ENCODE peak calls at places on chromosomes 5 and 9, in ten cellular contexts. One of them, this sample, is unnamed.
A peak's percentile ranks its signal among the peaks of the same experiment; 100 is the strongest.

GRCh38 chr5:6712582-6713273 is 504 bp upstream of the TENT4A start:
- DNase-seq in IMR-90: peak; percentile 94
- DNase-seq in breast epithelium: peak; percentile 96
- DNase-seq in progenitor cell of endocrine pancreas: peak; percentile 96
- DNase-seq in ovary: peak; percentile 97
- DNase-seq in cardiac fibroblast: peak; percentile 97
- DNase-seq in spleen: peak; percentile 99
- DNase-seq in CD4-positive, alpha-beta T cell: peak; percentile 94
- DNase-seq in foreskin fibroblast: peak; percentile 99
- DNase-seq in A549: peak; percentile 98
- DNase-seq in this sample: peak; percentile 97

GRCh38 chr9:76433851-76434250 is 25.1 kb upstream of the GCNT1 start:
- DNase-seq in IMR-90: peak; percentile 83
- DNase-seq in breast epithelium: no peak
- DNase-seq in progenitor cell of endocrine pancreas: no peak
- DNase-seq in ovary: no peak
- DNase-seq in cardiac fibroblast: peak; percentile 68
- DNase-seq in spleen: no peak
- DNase-seq in CD4-positive, alpha-beta T cell: no peak
- DNase-seq in foreskin fibroblast: peak; percentile 80
- DNase-seq in A549: no peak
- DNase-seq in this sample: no peak

GRCh38 chr5:112546946-112547647 is 128.0 kb upstream of the EPB41L4A start:
- DNase-seq in IMR-90: no peak
- DNase-seq in breast epithelium: no peak
- DNase-seq in progenitor cell of endocrine pancreas: no peak
- DNase-seq in ovary: no peak
- DNase-seq in cardiac fibroblast: no peak
- DNase-seq in spleen: no peak
- DNase-seq in CD4-positive, alpha-beta T cell: no peak
- DNase-seq in foreskin fibroblast: no peak
- DNase-seq in A549: no peak
- DNase-seq in this sample: no peak

GRCh38 chr5:2685651-2686050 is 65.8 kb downstream of the IRX2 start:
- DNase-seq in IMR-90: peak; percentile 0
- DNase-seq in breast epithelium: no peak
- DNase-seq in progenitor cell of endocrine pancreas: no peak
- DNase-seq in ovary: no peak
- DNase-seq in cardiac fibroblast: peak; percentile 1
- DNase-seq in spleen: no peak
- DNase-seq in CD4-positive, alpha-beta T cell: no peak
- DNase-seq in foreskin fibroblast: no peak
- DNase-seq in A549: no peak
- DNase-seq in this sample: no peak

GRCh38 chr5:72355706-72356299 is 35.6 kb downstream of the PTCD2 start:
- DNase-seq in IMR-90: peak; percentile 22
- DNase-seq in breast epithelium: no peak
- DNase-seq in progenitor cell of endocrine pancreas: no peak
- DNase-seq in ovary: no peak
- DNase-seq in cardiac fibroblast: peak; percentile 58
- DNase-seq in spleen: no peak
- DNase-seq in CD4-positive, alpha-beta T cell: no peak
- DNase-seq in foreskin fibroblast: peak; percentile 63
- DNase-seq in A549: peak; percentile 50
- DNase-seq in this sample: no peak

GRCh38 chr9:76927540-76928240 is 21.8 kb upstream of the PRUNE2 start:
- DNase-seq in IMR-90: peak; percentile 31
- DNase-seq in breast epithelium: no peak
- DNase-seq in progenitor cell of endocrine pancreas: no peak
- DNase-seq in ovary: no peak
- DNase-seq in cardiac fibroblast: peak; percentile 71
- DNase-seq in spleen: no peak
- DNase-seq in CD4-positive, alpha-beta T cell: no peak
- DNase-seq in foreskin fibroblast: peak; percentile 58
- DNase-seq in A549: no peak
- DNase-seq in this sample: no peak

GRCh38 chr5:103487253-103487652 is 75.3 kb downstream of the NUDT12 start:
- DNase-seq in IMR-90: peak; percentile 12
- DNase-seq in breast epithelium: no peak
- DNase-seq in progenitor cell of endocrine pancreas: no peak
- DNase-seq in ovary: no peak
- DNase-seq in cardiac fibroblast: no peak
- DNase-seq in spleen: no peak
- DNase-seq in CD4-positive, alpha-beta T cell: no peak
- DNase-seq in foreskin fibroblast: no peak
- DNase-seq in A549: no peak
- DNase-seq in this sample: no peak

GRCh38 chr5:149656576-149657182 is 73.4 kb upstream of the PPARGC1B start:
- DNase-seq in IMR-90: no peak
- DNase-seq in breast epithelium: no peak
- DNase-seq in progenitor cell of endocrine pancreas: peak; percentile 22
- DNase-seq in ovary: no peak
- DNase-seq in cardiac fibroblast: peak; percentile 41
- DNase-seq in spleen: no peak
- DNase-seq in CD4-positive, alpha-beta T cell: no peak
- DNase-seq in foreskin fibroblast: no peak
- DNase-seq in A549: peak; percentile 43
- DNase-seq in this sample: no peak

GRCh38 chr5:171907731-171908343 is 98.6 kb downstream of the FBXW11 start:
- DNase-seq in IMR-90: peak; percentile 72
- DNase-seq in breast epithelium: no peak
- DNase-seq in progenitor cell of endocrine pancreas: peak; percentile 36
- DNase-seq in ovary: peak; percentile 40
- DNase-seq in cardiac fibroblast: peak; percentile 82
- DNase-seq in spleen: no peak
- DNase-seq in CD4-positive, alpha-beta T cell: peak; percentile 11
- DNase-seq in foreskin fibroblast: peak; percentile 85
- DNase-seq in A549: peak; percentile 64
- DNase-seq in this sample: no peak

GRCh38 chr5:102910240-102911226 is 155.4 kb downstream of the PAM start:
- DNase-seq in IMR-90: peak; percentile 70
- DNase-seq in breast epithelium: no peak
- DNase-seq in progenitor cell of endocrine pancreas: no peak
- DNase-seq in ovary: no peak
- DNase-seq in cardiac fibroblast: peak; percentile 67
- DNase-seq in spleen: no peak
- DNase-seq in CD4-positive, alpha-beta T cell: no peak
- DNase-seq in foreskin fibroblast: peak; percentile 68
- DNase-seq in A549: peak; percentile 15
- DNase-seq in this sample: no peak

GRCh38 chr9:91253488-91253887 is 108.2 kb downstream of the AUH start:
- DNase-seq in IMR-90: peak; percentile 31
- DNase-seq in breast epithelium: no peak
- DNase-seq in progenitor cell of endocrine pancreas: no peak
- DNase-seq in ovary: no peak
- DNase-seq in cardiac fibroblast: no peak
- DNase-seq in spleen: no peak
- DNase-seq in CD4-positive, alpha-beta T cell: no peak
- DNase-seq in foreskin fibroblast: no peak
- DNase-seq in A549: peak; percentile 17
- DNase-seq in this sample: no peak

GRCh38 chr9:75930766-75931311 is 40.4 kb downstream of the PCSK5 start:
- DNase-seq in IMR-90: no peak
- DNase-seq in breast epithelium: no peak
- DNase-seq in progenitor cell of endocrine pancreas: no peak
- DNase-seq in ovary: no peak
- DNase-seq in cardiac fibroblast: no peak
- DNase-seq in spleen: no peak
- DNase-seq in CD4-positive, alpha-beta T cell: no peak
- DNase-seq in foreskin fibroblast: peak; percentile 7
- DNase-seq in A549: no peak
- DNase-seq in this sample: no peak

GRCh38 chr5:1281038-1281882 is 13.6 kb downstream of the TERT start:
- DNase-seq in IMR-90: no peak
- DNase-seq in breast epithelium: no peak
- DNase-seq in progenitor cell of endocrine pancreas: no peak
- DNase-seq in ovary: no peak
- DNase-seq in cardiac fibroblast: no peak
- DNase-seq in spleen: peak; percentile 42
- DNase-seq in CD4-positive, alpha-beta T cell: no peak
- DNase-seq in foreskin fibroblast: no peak
- DNase-seq in A549: no peak
- DNase-seq in this sample: no peak

DNA sequence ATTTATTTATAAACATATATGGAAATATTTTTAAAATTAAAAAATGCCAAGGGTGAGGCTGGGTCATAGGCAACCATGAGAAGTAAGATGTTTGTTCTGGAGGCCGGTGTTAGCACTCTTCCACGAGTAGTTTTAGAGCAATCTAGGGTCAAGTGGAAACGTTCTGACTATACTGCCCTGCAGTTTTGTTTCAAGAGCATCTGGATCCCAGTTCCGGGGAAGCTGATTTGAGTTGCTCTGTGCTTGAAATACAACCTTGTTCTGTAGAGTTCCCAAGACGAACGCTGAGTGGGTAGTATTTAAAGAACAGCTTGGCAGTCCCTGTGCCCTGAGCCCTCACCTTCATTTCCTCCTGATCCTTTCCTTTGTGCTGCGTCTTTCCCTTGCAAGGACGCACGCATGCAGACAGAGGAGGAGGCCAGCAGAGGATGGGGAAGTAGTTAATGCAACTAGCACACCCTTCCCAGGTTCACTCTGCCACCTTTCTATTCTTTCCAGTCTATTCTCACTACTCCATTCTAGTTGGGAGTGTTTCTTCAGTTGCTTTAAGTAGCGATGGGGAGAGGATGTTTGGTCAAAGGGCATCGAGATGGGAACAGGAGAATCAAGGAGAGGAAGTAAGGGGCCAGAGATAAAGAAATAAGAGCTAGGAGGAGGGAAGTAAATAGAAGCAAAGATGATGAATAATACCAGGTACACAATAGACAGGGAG is 68.3 kb upstream of the ZSWIM6 start:
- DNase-seq in IMR-90: no peak
- DNase-seq in breast epithelium: no peak
- DNase-seq in progenitor cell of endocrine pancreas: no peak
- DNase-seq in ovary: no peak
- DNase-seq in cardiac fibroblast: no peak
- DNase-seq in spleen: no peak
- DNase-seq in CD4-positive, alpha-beta T cell: no peak
- DNase-seq in foreskin fibroblast: no peak
- DNase-seq in A549: no peak
- DNase-seq in this sample: no peak
- TF ChIP-seq CTCF in IMR-90: no peak
- TF ChIP-seq CTCF in breast epithelium: no peak
- TF ChIP-seq CTCF in progenitor cell of endocrine pancreas: no peak
- TF ChIP-seq CTCF in ovary: no peak
- TF ChIP-seq CTCF in cardiac fibroblast: no peak
- TF ChIP-seq CTCF in spleen: no peak
- TF ChIP-seq CTCF in CD4-positive, alpha-beta T cell: no peak
- TF ChIP-seq CTCF in foreskin fibroblast: no peak
- TF ChIP-seq CTCF in A549: no peak
- TF ChIP-seq CTCF in this sample: no peak

GRCh38 chr9:121107041-121107440 is 32.3 kb downstream of the CNTRL start:
- DNase-seq in IMR-90: no peak
- DNase-seq in breast epithelium: no peak
- DNase-seq in progenitor cell of endocrine pancreas: no peak
- DNase-seq in ovary: no peak
- DNase-seq in cardiac fibroblast: no peak
- DNase-seq in spleen: no peak
- DNase-seq in CD4-positive, alpha-beta T cell: no peak
- DNase-seq in foreskin fibroblast: no peak
- DNase-seq in A549: peak; percentile 42
- DNase-seq in this sample: no peak
- TF ChIP-seq CTCF in IMR-90: no peak
- TF ChIP-seq CTCF in breast epithelium: no peak
- TF ChIP-seq CTCF in progenitor cell of endocrine pancreas: peak; percentile 23
- TF ChIP-seq CTCF in ovary: no peak
- TF ChIP-seq CTCF in cardiac fibroblast: peak; percentile 25
- TF ChIP-seq CTCF in spleen: no peak
- TF ChIP-seq CTCF in CD4-positive, alpha-beta T cell: peak; percentile 59
- TF ChIP-seq CTCF in foreskin fibroblast: no peak
- TF ChIP-seq CTCF in A549: no peak
- TF ChIP-seq CTCF in this sample: no peak

GRCh38 chr5:169808118-169808581 is 171.1 kb downstream of the DOCK2 start:
- DNase-seq in IMR-90: no peak
- DNase-seq in breast epithelium: no peak
- DNase-seq in progenitor cell of endocrine pancreas: no peak
- DNase-seq in ovary: no peak
- DNase-seq in cardiac fibroblast: no peak
- DNase-seq in spleen: no peak
- DNase-seq in CD4-positive, alpha-beta T cell: no peak
- DNase-seq in foreskin fibroblast: no peak
- DNase-seq in A549: no peak
- DNase-seq in this sample: no peak
- TF ChIP-seq CTCF in IMR-90: no peak
- TF ChIP-seq CTCF in breast epithelium: no peak
- TF ChIP-seq CTCF in progenitor cell of endocrine pancreas: no peak
- TF ChIP-seq CTCF in ovary: no peak
- TF ChIP-seq CTCF in cardiac fibroblast: no peak
- TF ChIP-seq CTCF in spleen: no peak
- TF ChIP-seq CTCF in CD4-positive, alpha-beta T cell: no peak
- TF ChIP-seq CTCF in foreskin fibroblast: no peak
- TF ChIP-seq CTCF in A549: no peak
- TF ChIP-seq CTCF in this sample: no peak

GRCh38 chr9:122360891-122361290 is 9.9 kb upstream of the PTGS1 start:
- DNase-seq in IMR-90: peak; percentile 70
- DNase-seq in breast epithelium: no peak
- DNase-seq in progenitor cell of endocrine pancreas: no peak
- DNase-seq in ovary: no peak
- DNase-seq in cardiac fibroblast: no peak
- DNase-seq in spleen: peak; percentile 44
- DNase-seq in CD4-positive, alpha-beta T cell: no peak
- DNase-seq in foreskin fibroblast: peak; percentile 61
- DNase-seq in A549: no peak
- DNase-seq in this sample: no peak

GRCh38 chr9:122350577-122351355 is 20.1 kb upstream of the PTGS1 start:
- DNase-seq in IMR-90: peak; percentile 65
- DNase-seq in breast epithelium: peak; percentile 66
- DNase-seq in progenitor cell of endocrine pancreas: peak; percentile 79
- DNase-seq in ovary: peak; percentile 78
- DNase-seq in cardiac fibroblast: peak; percentile 75
- DNase-seq in spleen: peak; percentile 95
- DNase-seq in CD4-positive, alpha-beta T cell: peak; percentile 48
- DNase-seq in foreskin fibroblast: peak; percentile 89
- DNase-seq in A549: peak; percentile 75
- DNase-seq in this sample: peak; percentile 87

GRCh38 chr9:122354536-122355199 is 16.2 kb upstream of the PTGS1 start:
- DNase-seq in IMR-90: no peak
- DNase-seq in breast epithelium: no peak
- DNase-seq in progenitor cell of endocrine pancreas: no peak
- DNase-seq in ovary: no peak
- DNase-seq in cardiac fibroblast: no peak
- DNase-seq in spleen: peak; percentile 47
- DNase-seq in CD4-positive, alpha-beta T cell: no peak
- DNase-seq in foreskin fibroblast: no peak
- DNase-seq in A549: no peak
- DNase-seq in this sample: no peak

GRCh38 chr9:122355336-122355875 is 15.4 kb upstream of the PTGS1 start:
- DNase-seq in IMR-90: no peak
- DNase-seq in breast epithelium: no peak
- DNase-seq in progenitor cell of endocrine pancreas: no peak
- DNase-seq in ovary: no peak
- DNase-seq in cardiac fibroblast: no peak
- DNase-seq in spleen: peak; percentile 35
- DNase-seq in CD4-positive, alpha-beta T cell: no peak
- DNase-seq in foreskin fibroblast: no peak
- DNase-seq in A549: no peak
- DNase-seq in this sample: no peak

DNA sequence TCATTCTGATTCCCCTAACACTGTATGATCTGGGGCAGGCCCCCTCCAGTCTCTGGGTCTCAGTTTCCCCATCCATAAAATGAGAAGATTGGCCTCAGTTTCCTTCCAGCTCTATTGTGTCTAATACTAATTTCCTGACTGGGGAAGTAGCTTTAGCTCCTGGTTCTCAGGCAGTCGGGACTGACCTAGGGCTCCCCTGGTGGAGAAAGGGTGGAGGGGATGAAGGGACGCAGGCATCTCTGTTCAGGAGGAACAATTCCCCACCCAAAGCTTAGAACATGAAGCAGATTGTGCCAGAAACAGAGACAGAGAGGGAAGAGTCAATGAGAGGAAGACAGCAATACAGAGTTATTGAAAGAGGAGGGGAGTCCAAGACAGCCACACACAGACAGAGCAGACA is 14.2 kb upstream of the PTGS1 start:
- DNase-seq in IMR-90: no peak
- DNase-seq in breast epithelium: no peak
- DNase-seq in progenitor cell of endocrine pancreas: no peak
- DNase-seq in ovary: no peak
- DNase-seq in cardiac fibroblast: no peak
- DNase-seq in spleen: peak; percentile 25
- DNase-seq in CD4-positive, alpha-beta T cell: no peak
- DNase-seq in foreskin fibroblast: no peak
- DNase-seq in A549: no peak
- DNase-seq in this sample: no peak
- TF ChIP-seq CTCF in IMR-90: peak; percentile 23
- TF ChIP-seq CTCF in breast epithelium: no peak
- TF ChIP-seq CTCF in progenitor cell of endocrine pancreas: peak; percentile 57
- TF ChIP-seq CTCF in ovary: no peak
- TF ChIP-seq CTCF in cardiac fibroblast: peak; percentile 55
- TF ChIP-seq CTCF in spleen: no peak
- TF ChIP-seq CTCF in CD4-positive, alpha-beta T cell: no peak
- TF ChIP-seq CTCF in foreskin fibroblast: peak; percentile 24
- TF ChIP-seq CTCF in A549: no peak
- TF ChIP-seq CTCF in this sample: no peak

This sample was measured in right atrium auricular region.